ENCODE peak calls at places on chromosomes 6 and 20, in four cellular contexts. K is WTC11, T is osteocyte, Z is H9. V is an unnamed sample.

GRCh38 chr6:158780963-158781691 is 38.0 kb downstream of the EZR start:
- DNase-seq in K (no peak), T (no peak), Z (no peak), V (no peak)

GRCh38 chr6:168417158-168417557 is 23.8 kb upstream of the SMOC2 start:
- DNase-seq in K (no peak), T (peak; percentile 75), Z (no peak), V (no peak)

GRCh38 chr20:57398231-57398821 is 7.1 kb downstream of the RBM38 start:
- DNase-seq in K (no peak), T (no peak), Z (no peak), V (no peak)

GRCh38 chr6:99514089-99514488 is 1.1 kb downstream of the USP45 start:
- DNase-seq in K (no peak), T (no peak), Z (no peak), V (no peak)

GRCh38 chr6:44078795-44079671 is 48.2 kb downstream of the MRPL14 start:
- DNase-seq in K (peak; percentile 86), T (peak; percentile 89), Z (peak; percentile 78), V (no peak)

GRCh38 chr6:99822741-99823512 is 171.1 kb downstream of the MCHR2 start:
- DNase-seq in K (no peak), T (no peak), Z (no peak), V (no peak)

GRCh38 chr6:131923356-131923755 is 27.8 kb downstream of the CCN2 start:
- DNase-seq in K (peak; percentile 75), T (no peak), Z (peak; percentile 79), V (no peak)

GRCh38 chr6:122049341-122049740 is 350.1 kb upstream of the HSF2 start:
- DNase-seq in K (peak; percentile 18), T (no peak), Z (no peak), V (no peak)

GRCh38 chr6:74480561-74480960 is 725.3 kb downstream of the COL12A1 start:
- DNase-seq in K (no peak), T (no peak), Z (no peak), V (no peak)

GRCh38 chr20:44442298-44443070 is 33.2 kb upstream of the TTPAL start:
- DNase-seq in K (no peak), T (no peak), Z (no peak), V (no peak)

GRCh38 chr20:13312300-13312699 is 91.2 kb downstream of the ISM1 start:
- DNase-seq in K (no peak), T (no peak), Z (no peak), V (no peak)

GRCh38 chr6:32371204-32371603 is 499 bp downstream of the TSBP1 start:
- DNase-seq in K (no peak), T (no peak), Z (no peak), V (no peak)

GRCh38 chr20:33554914-33555420 is 65.1 kb downstream of the CBFA2T2 start:
- DNase-seq in K (no peak), T (no peak), Z (no peak), V (no peak)

GRCh38 chr6:161198176-161198575 is 75.7 kb downstream of the AGPAT4 start:
- DNase-seq in K (no peak), T (no peak), Z (no peak), V (no peak)

GRCh38 chr6:25351485-25351884 is 72.3 kb downstream of the CARMIL1 start:
- DNase-seq in K (no peak), T (no peak), Z (no peak), V (no peak)

GRCh38 chr6:158168054-158168303 is at the start of gene SERAC1:
- DNase-seq in K (peak; percentile 93), T (no peak), Z (no peak), V (no peak)

GRCh38 chr6:109894181-109894580 is 83.9 kb upstream of the GPR6 start:
- DNase-seq in K (no peak), T (no peak), Z (no peak), V (no peak)
- TF ChIP-seq CTCF in K (no peak), T (no peak), Z (no peak), V (no peak)

GRCh38 chr6:166465671-166466087 is 82.9 kb upstream of the MPC1 start:
- DNase-seq in K (no peak), T (no peak), Z (no peak), V (no peak)
- TF ChIP-seq CTCF in K (no peak), T (no peak), Z (no peak), V (no peak)

GRCh38 chr6:11209941-11210340 is 22.5 kb downstream of the NEDD9 start:
- DNase-seq in K (no peak), T (no peak), Z (no peak), V (no peak)
- TF ChIP-seq CTCF in K (no peak), T (no peak), Z (no peak), V (no peak)

GRCh38 chr6:111846061-111846460 is 27.2 kb downstream of the FYN start:
- DNase-seq in K (no peak), T (no peak), Z (no peak), V (no peak)

GRCh38 chr6:111844921-111845320 is 28.3 kb downstream of the FYN start:
- DNase-seq in K (peak; percentile 56), T (no peak), Z (peak; percentile 56), V (no peak)

GRCh38 chr6:111845441-111845871 is 27.8 kb downstream of the FYN start:
- DNase-seq in K (no peak), T (no peak), Z (no peak), V (no peak)

GRCh38 chr6:111848262-111848661 is 25.0 kb downstream of the FYN start:
- DNase-seq in K (no peak), T (no peak), Z (no peak), V (no peak)

GRCh38 chr6:111846511-111847409 is 26.5 kb downstream of the FYN start:
- DNase-seq in K (no peak), T (no peak), Z (no peak), V (no peak)
- TF ChIP-seq CTCF in K (no peak), T (no peak), Z (no peak), V (no peak)

DNA sequence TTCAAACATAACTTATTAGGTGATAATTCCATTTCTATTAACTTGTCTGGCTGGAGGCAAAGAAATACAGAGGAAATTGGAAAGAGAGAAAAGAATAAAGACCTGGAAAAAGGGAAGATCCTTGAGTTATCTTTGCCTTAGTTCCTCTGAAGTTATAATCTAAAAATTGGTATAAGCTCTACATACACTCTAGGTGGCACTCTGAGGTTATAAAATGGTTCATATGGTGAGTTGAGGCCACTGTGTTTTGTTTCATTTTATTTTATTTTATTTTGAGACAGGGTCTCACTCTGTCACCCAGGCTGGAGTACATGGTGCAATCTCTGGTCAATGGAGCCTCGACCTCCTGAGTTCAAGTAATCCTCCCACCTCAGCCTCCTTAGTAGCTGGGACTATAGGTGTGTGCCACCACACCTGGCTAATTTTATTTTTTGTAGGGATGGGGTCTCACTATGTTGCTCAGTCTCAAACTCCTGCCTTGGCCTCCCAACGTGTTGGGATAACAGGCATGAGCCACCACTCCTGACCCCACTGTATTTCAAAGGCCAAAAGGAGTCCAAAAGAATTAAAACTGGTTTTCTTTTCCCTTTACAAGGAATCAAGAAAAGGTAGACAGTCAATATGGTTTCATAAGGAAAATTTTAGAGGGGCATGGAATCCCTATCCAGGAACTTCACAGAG is 19.4 kb downstream of the GPX6 start:
- DNase-seq in K (no peak), T (no peak), Z (no peak), V (no peak)
- TF ChIP-seq CTCF in K (no peak), T (peak; percentile 32), Z (peak; percentile 48), V (peak; percentile 61)

DNA sequence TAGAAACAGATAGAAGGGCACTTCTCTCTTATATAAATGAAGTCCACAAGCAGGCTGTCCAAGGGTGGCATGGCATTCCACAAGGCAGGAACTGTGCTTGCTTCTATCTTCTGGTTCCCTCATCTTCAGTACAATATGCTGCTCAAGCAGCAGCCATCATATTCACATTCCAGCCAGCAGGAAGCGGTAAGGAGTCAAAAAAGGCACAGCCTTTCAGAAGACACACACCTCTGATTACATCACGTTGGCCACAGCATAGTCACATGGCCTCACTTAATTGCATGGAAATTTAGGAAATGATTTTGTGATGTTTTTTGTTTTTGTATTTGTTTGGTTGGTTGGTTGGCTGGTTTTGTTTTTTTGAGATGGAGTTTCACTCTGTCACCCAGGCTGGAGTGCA is 19.0 kb downstream of the REM1 start:
- DNase-seq in K (peak; percentile 68), T (no peak), Z (peak; percentile 73), V (no peak)
- TF ChIP-seq CTCF in K (peak; percentile 30), T (peak; percentile 36), Z (peak; percentile 56), V (peak; percentile 68)

V was measured in type B pancreatic cell.